ENCODE peak calls at places on chromosomes 4 and X, in seven cellular contexts. One of them, this sample, is unnamed.

GRCh38 chr4:144449623-144450022 is 196.3 kb upstream of the HHIP start:
- DNase-seq in AG10803: peak
- DNase-seq in IMR-90: no peak
- DNase-seq in AG04450: no peak
- DNase-seq in fibroblast of the aortic adventitia: peak
- DNase-seq in AG09309: peak
- DNase-seq in neural progenitor cell: no peak
- DNase-seq in this sample: no peak

GRCh38 chr4:146029939-146030710 is 91.5 kb upstream of the ZNF827 start:
- DNase-seq in AG10803: no peak
- DNase-seq in IMR-90: no peak
- DNase-seq in AG04450: no peak
- DNase-seq in fibroblast of the aortic adventitia: no peak
- DNase-seq in AG09309: no peak
- DNase-seq in neural progenitor cell: no peak
- DNase-seq in this sample: no peak

GRCh38 chr4:103204114-103204513 is 6.0 kb upstream of the CENPE start:
- DNase-seq in AG10803: peak
- DNase-seq in IMR-90: no peak
- DNase-seq in AG04450: no peak
- DNase-seq in fibroblast of the aortic adventitia: peak
- DNase-seq in AG09309: no peak
- DNase-seq in neural progenitor cell: peak
- DNase-seq in this sample: no peak

GRCh38 chr4:87390931-87391782 is at the start of gene HSD17B11:
- DNase-seq in AG10803: peak
- DNase-seq in IMR-90: peak
- DNase-seq in AG04450: peak
- DNase-seq in fibroblast of the aortic adventitia: peak
- DNase-seq in AG09309: peak
- DNase-seq in neural progenitor cell: peak
- DNase-seq in this sample: peak

GRCh38 chr4:43271946-43272345 is 379.4 kb downstream of the GRXCR1 start:
- DNase-seq in AG10803: no peak
- DNase-seq in IMR-90: no peak
- DNase-seq in AG04450: no peak
- DNase-seq in fibroblast of the aortic adventitia: no peak
- DNase-seq in AG09309: no peak
- DNase-seq in neural progenitor cell: no peak
- DNase-seq in this sample: no peak

GRCh38 chr4:145566767-145567166 is 52.4 kb upstream of the MMAA start:
- DNase-seq in AG10803: no peak
- DNase-seq in IMR-90: no peak
- DNase-seq in AG04450: no peak
- DNase-seq in fibroblast of the aortic adventitia: no peak
- DNase-seq in AG09309: no peak
- DNase-seq in neural progenitor cell: no peak
- DNase-seq in this sample: no peak

GRCh38 chr4:134539729-134540231 is 338.2 kb upstream of the PABPC4L start:
- DNase-seq in AG10803: no peak
- DNase-seq in IMR-90: no peak
- DNase-seq in AG04450: no peak
- DNase-seq in fibroblast of the aortic adventitia: no peak
- DNase-seq in AG09309: no peak
- DNase-seq in neural progenitor cell: no peak
- DNase-seq in this sample: no peak

GRCh38 chrX:29071525-29071924 is 484.3 kb downstream of the IL1RAPL1 start:
- DNase-seq in AG10803: peak
- DNase-seq in IMR-90: no peak
- DNase-seq in AG04450: no peak
- DNase-seq in fibroblast of the aortic adventitia: peak
- DNase-seq in AG09309: no peak
- DNase-seq in neural progenitor cell: no peak
- DNase-seq in this sample: no peak

GRCh38 chr4:106694232-106694631 is 325.7 kb upstream of the GIMD1 start:
- DNase-seq in AG10803: no peak
- DNase-seq in IMR-90: no peak
- DNase-seq in AG04450: no peak
- DNase-seq in fibroblast of the aortic adventitia: no peak
- DNase-seq in AG09309: no peak
- DNase-seq in neural progenitor cell: no peak
- DNase-seq in this sample: no peak

GRCh38 chr4:43103048-43103447 is 210.5 kb downstream of the GRXCR1 start:
- DNase-seq in AG10803: no peak
- DNase-seq in IMR-90: no peak
- DNase-seq in AG04450: no peak
- DNase-seq in fibroblast of the aortic adventitia: no peak
- DNase-seq in AG09309: no peak
- DNase-seq in neural progenitor cell: no peak
- DNase-seq in this sample: no peak

GRCh38 chr4:83890231-83890630 is 354.3 kb downstream of the GPAT3 start:
- DNase-seq in AG10803: peak
- DNase-seq in IMR-90: peak
- DNase-seq in AG04450: no peak
- DNase-seq in fibroblast of the aortic adventitia: peak
- DNase-seq in AG09309: no peak
- DNase-seq in neural progenitor cell: no peak
- DNase-seq in this sample: peak

GRCh38 chr4:153242848-153243324 is 38.6 kb downstream of the TRIM2 start:
- DNase-seq in AG10803: no peak
- DNase-seq in IMR-90: no peak
- DNase-seq in AG04450: no peak
- DNase-seq in fibroblast of the aortic adventitia: no peak
- DNase-seq in AG09309: no peak
- DNase-seq in neural progenitor cell: no peak
- DNase-seq in this sample: no peak

GRCh38 chrX:14913241-14913640 is 40.0 kb downstream of the MOSPD2 start:
- DNase-seq in AG10803: no peak
- DNase-seq in IMR-90: peak
- DNase-seq in AG04450: no peak
- DNase-seq in fibroblast of the aortic adventitia: peak
- DNase-seq in AG09309: no peak
- DNase-seq in neural progenitor cell: no peak
- DNase-seq in this sample: no peak

GRCh38 chrX:150581093-150581775 is 12.8 kb downstream of the MTM1 start:
- DNase-seq in AG10803: peak
- DNase-seq in IMR-90: peak
- DNase-seq in AG04450: peak
- DNase-seq in fibroblast of the aortic adventitia: peak
- DNase-seq in AG09309: no peak
- DNase-seq in neural progenitor cell: no peak
- DNase-seq in this sample: peak

GRCh38 chr4:52100062-52100461 is 49.0 kb downstream of the SPATA18 start:
- DNase-seq in AG10803: no peak
- DNase-seq in IMR-90: no peak
- DNase-seq in AG04450: no peak
- DNase-seq in fibroblast of the aortic adventitia: peak
- DNase-seq in AG09309: no peak
- DNase-seq in neural progenitor cell: no peak
- DNase-seq in this sample: peak

GRCh38 chr4:74932832-74933561 is at the start of gene PARM1:
- DNase-seq in AG10803: peak
- DNase-seq in IMR-90: peak
- DNase-seq in AG04450: peak
- DNase-seq in fibroblast of the aortic adventitia: peak
- DNase-seq in AG09309: no peak
- DNase-seq in neural progenitor cell: peak
- DNase-seq in this sample: peak

GRCh38 chr4:41213563-41214157 is 682 bp downstream of the APBB2 start:
- DNase-seq in AG10803: no peak
- DNase-seq in IMR-90: no peak
- DNase-seq in AG04450: no peak
- DNase-seq in fibroblast of the aortic adventitia: no peak
- DNase-seq in AG09309: no peak
- DNase-seq in neural progenitor cell: no peak
- DNase-seq in this sample: no peak

GRCh38 chr4:183321516-183321915 is 710 bp downstream of the CLDN24 start:
- DNase-seq in AG10803: no peak
- DNase-seq in IMR-90: no peak
- DNase-seq in AG04450: no peak
- DNase-seq in fibroblast of the aortic adventitia: no peak
- DNase-seq in AG09309: no peak
- DNase-seq in neural progenitor cell: no peak
- DNase-seq in this sample: no peak

GRCh38 chr4:25925486-25926201 is 11.6 kb downstream of the SMIM20 start:
- DNase-seq in AG10803: peak
- DNase-seq in IMR-90: peak
- DNase-seq in AG04450: no peak
- DNase-seq in fibroblast of the aortic adventitia: peak
- DNase-seq in AG09309: no peak
- DNase-seq in neural progenitor cell: peak
- DNase-seq in this sample: no peak

GRCh38 chr4:67941074-67941473 is 22.2 kb downstream of the TMPRSS11A start:
- DNase-seq in AG10803: no peak
- DNase-seq in IMR-90: no peak
- DNase-seq in AG04450: no peak
- DNase-seq in fibroblast of the aortic adventitia: no peak
- DNase-seq in AG09309: no peak
- DNase-seq in neural progenitor cell: no peak
- DNase-seq in this sample: no peak
- H3K4me3 ChIP-seq in AG10803: no peak
- H3K4me3 ChIP-seq in IMR-90: no peak
- H3K4me3 ChIP-seq in AG04450: no peak
- H3K4me3 ChIP-seq in fibroblast of the aortic adventitia: no peak
- H3K4me3 ChIP-seq in AG09309: no peak
- H3K4me3 ChIP-seq in neural progenitor cell: no peak
- H3K4me3 ChIP-seq in this sample: no peak

DNA sequence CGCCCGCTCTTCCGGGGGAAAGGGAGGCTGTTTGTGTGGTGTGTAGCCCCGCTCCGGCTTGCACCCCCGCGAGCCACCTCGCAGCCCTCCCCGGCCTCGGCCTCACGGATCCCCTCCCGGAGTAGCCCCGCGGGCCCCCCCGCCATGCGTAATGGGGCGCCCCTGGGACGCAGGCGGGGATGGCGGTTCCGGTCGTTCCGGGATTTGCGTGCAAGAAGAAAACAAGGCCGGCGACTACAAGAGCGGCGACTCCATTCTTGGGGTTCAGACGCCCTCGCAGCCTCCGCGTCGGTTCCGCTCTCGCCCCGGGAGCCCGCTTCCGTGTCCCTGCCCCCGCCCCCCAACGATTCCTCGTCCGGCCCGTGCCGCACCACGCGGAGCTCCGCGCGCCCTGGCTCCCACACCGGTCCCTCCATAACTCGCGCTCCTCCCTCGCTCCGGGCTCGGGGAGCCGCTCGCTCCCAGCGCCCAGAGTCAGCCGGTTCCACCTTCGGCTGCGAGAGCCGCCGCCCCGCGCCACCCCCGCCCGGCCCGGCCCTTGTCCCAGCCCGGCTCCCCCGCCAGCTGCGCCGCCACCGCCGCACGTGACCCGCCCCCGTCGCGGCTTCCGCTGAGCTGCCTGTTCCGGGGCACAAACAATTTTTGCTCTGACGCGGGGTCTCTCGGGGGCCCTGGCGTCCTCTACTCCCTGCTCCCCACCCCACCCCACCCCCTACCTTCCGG is 78.7 kb upstream of the BCOR start:
- DNase-seq in AG10803: no peak
- DNase-seq in IMR-90: no peak
- DNase-seq in AG04450: no peak
- DNase-seq in fibroblast of the aortic adventitia: no peak
- DNase-seq in AG09309: no peak
- DNase-seq in neural progenitor cell: peak
- DNase-seq in this sample: no peak
- H3K4me3 ChIP-seq in AG10803: peak
- H3K4me3 ChIP-seq in IMR-90: peak
- H3K4me3 ChIP-seq in AG04450: peak
- H3K4me3 ChIP-seq in fibroblast of the aortic adventitia: peak
- H3K4me3 ChIP-seq in AG09309: peak
- H3K4me3 ChIP-seq in neural progenitor cell: peak
- H3K4me3 ChIP-seq in this sample: peak

DNA sequence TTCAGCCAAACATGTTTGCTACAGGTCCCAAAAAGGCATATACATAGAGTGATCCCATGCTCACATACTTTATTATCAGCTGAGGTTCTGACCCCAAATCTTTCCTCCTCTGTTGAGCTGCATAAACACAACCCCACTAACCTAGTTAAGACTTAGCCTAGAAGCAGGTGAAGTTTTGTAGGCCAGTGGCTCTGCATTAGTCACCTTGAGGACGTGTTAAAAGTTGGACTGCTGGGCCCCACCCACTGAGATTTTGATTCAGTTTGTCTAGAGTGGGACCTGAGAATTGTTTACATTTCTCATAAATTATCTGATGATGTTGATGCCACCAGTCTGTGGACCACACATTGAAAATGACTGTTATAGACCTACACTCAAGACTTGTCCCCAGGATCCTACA is 43.8 kb upstream of the GAB1 start:
- DNase-seq in AG10803: no peak
- DNase-seq in IMR-90: no peak
- DNase-seq in AG04450: no peak
- DNase-seq in fibroblast of the aortic adventitia: no peak
- DNase-seq in AG09309: no peak
- DNase-seq in neural progenitor cell: no peak
- DNase-seq in this sample: no peak
- H3K4me3 ChIP-seq in AG10803: no peak
- H3K4me3 ChIP-seq in IMR-90: no peak
- H3K4me3 ChIP-seq in AG04450: no peak
- H3K4me3 ChIP-seq in fibroblast of the aortic adventitia: no peak
- H3K4me3 ChIP-seq in AG09309: no peak
- H3K4me3 ChIP-seq in neural progenitor cell: no peak
- H3K4me3 ChIP-seq in this sample: no peak

GRCh38 chrX:72071213-72071612 is 60.5 kb downstream of the RTL5 start:
- DNase-seq in AG10803: no peak
- DNase-seq in IMR-90: no peak
- DNase-seq in AG04450: no peak
- DNase-seq in fibroblast of the aortic adventitia: no peak
- DNase-seq in AG09309: no peak
- DNase-seq in neural progenitor cell: no peak
- DNase-seq in this sample: no peak

GRCh38 chrX:72073614-72074013 is 58.1 kb downstream of the RTL5 start:
- DNase-seq in AG10803: no peak
- DNase-seq in IMR-90: no peak
- DNase-seq in AG04450: no peak
- DNase-seq in fibroblast of the aortic adventitia: no peak
- DNase-seq in AG09309: no peak
- DNase-seq in neural progenitor cell: no peak
- DNase-seq in this sample: no peak

DNA sequence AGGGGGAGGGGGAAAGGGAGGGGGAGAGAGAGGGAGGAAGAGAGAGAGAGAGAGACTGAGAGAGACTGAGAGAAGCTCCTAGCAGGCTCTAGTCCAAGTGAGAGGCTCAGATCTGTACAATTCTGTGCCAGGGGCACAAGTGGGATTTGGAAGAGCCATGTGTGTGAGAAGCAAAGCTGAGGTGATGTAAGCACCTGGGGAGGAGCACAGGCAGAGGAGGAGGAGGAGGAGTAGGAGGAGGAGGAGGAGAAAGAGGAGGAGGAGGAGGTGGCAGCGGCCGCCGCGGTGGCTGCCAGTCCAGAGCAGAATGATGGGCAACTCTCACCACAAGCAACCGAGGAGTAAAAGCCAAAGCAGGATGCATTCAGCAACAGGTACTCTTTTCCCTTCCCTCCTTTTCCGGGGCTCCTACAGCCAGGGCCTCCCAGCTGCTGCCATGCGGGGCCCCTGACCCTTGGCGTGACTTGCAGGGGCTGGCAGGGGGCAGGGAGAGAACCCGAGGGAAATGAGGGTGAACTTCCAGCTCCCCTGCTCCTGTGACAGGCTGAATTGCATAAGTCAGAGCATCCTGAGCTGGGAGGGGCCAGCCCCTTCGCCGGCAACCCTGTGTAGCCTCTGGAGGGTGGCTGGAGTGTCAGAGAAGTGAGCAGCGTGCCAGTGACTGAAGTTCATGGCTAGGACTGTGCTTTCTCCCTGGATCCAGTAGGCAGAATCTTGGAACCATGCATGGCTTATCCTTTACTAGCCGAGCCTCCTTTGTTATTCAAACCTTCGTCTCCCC is 62.1 kb downstream of the RTL5 start:
- DNase-seq in AG10803: no peak
- DNase-seq in IMR-90: no peak
- DNase-seq in AG04450: no peak
- DNase-seq in fibroblast of the aortic adventitia: no peak
- DNase-seq in AG09309: no peak
- DNase-seq in neural progenitor cell: no peak
- DNase-seq in this sample: no peak
- H3K4me3 ChIP-seq in AG10803: no peak
- H3K4me3 ChIP-seq in IMR-90: no peak
- H3K4me3 ChIP-seq in AG04450: no peak
- H3K4me3 ChIP-seq in fibroblast of the aortic adventitia: no peak
- H3K4me3 ChIP-seq in AG09309: no peak
- H3K4me3 ChIP-seq in neural progenitor cell: no peak
- H3K4me3 ChIP-seq in this sample: peak